ENCODE peak calls at places on chromosomes 7 and 10, in five cellular contexts. D, N, U, E and I are unnamed samples. For H3K27me3, the result is how much of the 10 kb centered on the place peaks cover.

GRCh38 chr10:112376578-112376855 is 2.6 kb downstream of the ACSL5 start:
- DNase-seq in D (no peak), N (no peak), U (no peak), E (no peak), I (no peak)

GRCh38 chr7:17299477-17299991 is 1.1 kb downstream of the AHR start:
- DNase-seq in D (no peak), N (no peak), U (no peak), E (no peak), I (no peak)

GRCh38 chr7:81745706-81746105 is 24.1 kb downstream of the HGF start:
- DNase-seq in D (no peak), N (no peak), U (no peak), E (no peak), I (no peak)

GRCh38 chr10:44925224-44925623 is 14.1 kb downstream of the TMEM72 start:
- DNase-seq in D (no peak), N (peak), U (peak), E (no peak), I (no peak)

GRCh38 chr7:77989981-77990566 is 191.5 kb downstream of the PHTF2 start:
- DNase-seq in D (no peak), N (no peak), U (no peak), E (no peak), I (no peak)

GRCh38 chr10:43856299-43856698 is 207.6 kb upstream of the ZNF32 start:
- DNase-seq in D (no peak), N (no peak), U (no peak), E (no peak), I (no peak)

GRCh38 chr10:48414778-48415177 is 108.3 kb downstream of the MAPK8 start:
- DNase-seq in D (no peak), N (no peak), U (no peak), E (no peak), I (no peak)

GRCh38 chr10:131686781-131687419 is 213.9 kb upstream of the PPP2R2D start:
- DNase-seq in D (no peak), N (no peak), U (no peak), E (no peak), I (no peak)

GRCh38 chr7:128788446-128789412 is 3.0 kb upstream of the CCDC136 start:
- DNase-seq in D (no peak), N (peak), U (no peak), E (peak), I (no peak)

GRCh38 chr7:93159490-93159889 is 11.3 kb upstream of the SAMD9L start:
- DNase-seq in D (no peak), N (no peak), U (no peak), E (no peak), I (no peak)

GRCh38 chr7:93053946-93054943 is 63.5 kb downstream of the SAMD9 start:
- DNase-seq in D (no peak), N (no peak), U (no peak), E (no peak), I (no peak)

GRCh38 chr10:49309691-49310371 is 10.9 kb downstream of the C10orf71 start:
- DNase-seq in D (no peak), N (no peak), U (no peak), E (no peak), I (no peak)

GRCh38 chr10:99370993-99371392 is 41.8 kb downstream of the CNNM1 start:
- DNase-seq in D (no peak), N (no peak), U (peak), E (no peak), I (no peak)

GRCh38 chr10:100645609-100646008 is 99.8 kb upstream of the PAX2 start:
- DNase-seq in D (no peak), N (no peak), U (no peak), E (no peak), I (no peak)
- H3K27me3 ChIP-seq in D (under half), N (half or more), U (under half), E (under half), I (half or more)

GRCh38 chr7:541661-542060 is 22.0 kb upstream of the PDGFA start:
- DNase-seq in D (no peak), N (no peak), U (no peak), E (no peak), I (no peak)
- H3K27ac ChIP-seq in D (no peak), N (no peak), U (no peak), E (no peak), I (no peak)

DNA sequence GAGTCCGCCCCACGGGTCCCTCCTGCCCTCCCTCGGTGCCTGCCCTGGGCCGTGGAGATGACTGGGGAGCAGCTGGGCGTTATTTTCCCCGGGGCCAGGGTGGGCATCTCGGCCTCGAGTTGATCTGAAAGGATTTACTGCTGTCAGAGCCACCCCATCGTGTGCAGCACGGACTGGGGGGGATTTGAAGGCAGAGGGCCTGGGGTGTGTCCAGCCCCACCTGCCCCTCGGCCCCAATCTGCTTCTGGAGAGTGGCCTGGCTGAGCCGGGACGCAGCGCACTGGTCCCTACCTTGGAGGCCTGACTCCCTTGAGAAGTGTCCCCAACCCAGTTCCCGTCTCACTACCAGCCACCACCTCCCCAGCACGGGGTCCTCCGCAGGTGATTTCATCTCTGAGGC is 24.2 kb upstream of the PFKFB3 start:
- DNase-seq in D (no peak), N (no peak), U (no peak), E (no peak), I (no peak)
- TF ChIP-seq POLR2A in D (no peak), N (no peak), U (no peak), E (no peak), I (no peak)

DNA sequence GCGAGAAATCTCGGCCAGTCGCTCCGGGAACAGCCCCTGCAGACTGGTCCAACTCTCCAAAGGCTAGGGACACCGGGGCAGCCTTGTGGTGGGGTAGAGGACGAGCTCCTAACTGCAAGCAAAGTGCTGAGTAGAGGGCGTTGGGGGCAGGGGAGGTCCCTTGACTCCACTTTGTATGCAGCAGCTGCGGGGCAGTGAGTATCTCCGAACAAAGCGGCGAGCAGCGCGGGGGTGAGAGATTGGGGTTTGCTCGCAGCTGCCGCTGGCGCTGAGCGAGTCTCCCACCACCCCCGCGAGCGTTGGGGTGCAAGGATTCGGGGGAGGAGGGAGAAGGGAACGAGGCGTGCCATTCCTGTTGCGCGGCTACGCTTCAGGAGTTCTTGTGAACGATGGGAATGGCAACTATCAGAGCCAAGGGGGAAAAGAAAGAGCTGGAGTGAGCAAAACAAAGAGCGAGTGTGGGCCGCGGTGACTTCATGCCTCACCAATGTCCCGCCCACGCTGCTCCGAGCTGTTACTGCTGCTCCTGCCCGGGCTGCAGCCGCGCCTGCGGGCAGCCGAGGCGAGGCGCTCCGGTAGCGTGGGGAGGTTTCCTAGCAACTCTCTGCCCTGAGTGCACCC is 414 bp upstream of the ITGB8 start:
- DNase-seq in D (peak), N (peak), U (peak), E (peak), I (peak)
- H3K27me3 ChIP-seq in D (under half), N (under half), U (under half), E (under half), I (under half)

DNA sequence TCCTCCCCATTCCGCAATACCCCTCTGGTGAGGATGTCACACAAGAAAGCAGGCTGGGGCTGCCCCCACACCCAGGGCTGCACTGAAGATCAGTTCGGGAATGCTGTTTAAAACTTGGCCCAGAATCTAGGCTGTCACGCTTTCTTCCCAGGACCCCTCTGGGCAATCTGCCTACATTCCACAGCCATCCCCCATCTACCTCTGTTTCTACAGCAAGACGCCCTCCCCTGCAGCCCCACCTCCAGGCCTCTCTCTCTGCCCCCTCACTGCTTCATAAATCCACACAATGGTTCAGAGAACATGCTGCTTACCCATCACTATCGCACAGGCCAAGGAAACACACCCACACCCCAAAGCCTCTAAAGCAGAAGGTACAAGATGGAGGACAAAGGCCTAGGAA is 36.0 kb downstream of the XPNPEP1 start:
- DNase-seq in D (no peak), N (no peak), U (no peak), E (no peak), I (no peak)
- H3K27ac ChIP-seq in D (no peak), N (no peak), U (no peak), E (no peak), I (no peak)

GRCh38 chr10:31395695-31396094 is 76.7 kb downstream of the ZEB1 start:
- DNase-seq in D (no peak), N (no peak), U (no peak), E (no peak), I (no peak)
- TF ChIP-seq POLR2A in D (no peak), N (no peak), U (no peak), E (no peak), I (no peak)